ENCODE peak calls at places on chromosomes 4 and X, in ten cellular contexts. F, N, K, M, D, G, I, S, W and E are unnamed samples.

GRCh38 chr4:23720556-23720955 is 169.3 kb downstream of the PPARGC1A start:
- DNase-seq in F (no peak), N (no peak), K (no peak), M (no peak), D (no peak), G (no peak), I (no peak), S (no peak), W (no peak), E (no peak)

GRCh38 chr4:149371021-149371420 is 444.6 kb downstream of the IQCM start:
- DNase-seq in F (no peak), N (peak), K (no peak), M (no peak), D (peak), G (no peak), I (no peak), S (peak), W (no peak), E (no peak)

GRCh38 chr4:24560770-24561415 is 23.5 kb downstream of the DHX15 start:
- DNase-seq in F (no peak), N (peak), K (no peak), M (no peak), D (no peak), G (no peak), I (no peak), S (peak), W (no peak), E (no peak)

GRCh38 chr4:140533951-140534480 is 10.0 kb downstream of the ELMOD2 start:
- DNase-seq in F (no peak), N (no peak), K (no peak), M (no peak), D (no peak), G (no peak), I (no peak), S (peak), W (no peak), E (no peak)

GRCh38 chr4:6044276-6044675 is 26.0 kb upstream of the C4orf50 start:
- DNase-seq in F (no peak), N (no peak), K (no peak), M (no peak), D (no peak), G (no peak), I (no peak), S (no peak), W (no peak), E (no peak)

GRCh38 chr4:168722391-168722790 is 225.5 kb downstream of the PALLD start:
- DNase-seq in F (no peak), N (peak), K (no peak), M (no peak), D (no peak), G (no peak), I (no peak), S (no peak), W (no peak), E (no peak)

GRCh38 chr4:165874799-165875371 is 1.8 kb downstream of the TLL1 start:
- DNase-seq in F (peak), N (peak), K (peak), M (no peak), D (no peak), G (no peak), I (peak), S (no peak), W (no peak), E (no peak)

GRCh38 chr4:100588076-100588475 is 70.3 kb upstream of the EMCN start:
- DNase-seq in F (no peak), N (no peak), K (no peak), M (no peak), D (no peak), G (no peak), I (no peak), S (no peak), W (no peak), E (no peak)

GRCh38 chr4:145843148-145843547 is 95.5 kb downstream of the ZNF827 start:
- DNase-seq in F (no peak), N (peak), K (no peak), M (no peak), D (no peak), G (no peak), I (no peak), S (peak), W (no peak), E (no peak)

GRCh38 chrX:129925305-129926092 is 19.5 kb downstream of the UTP14A start:
- DNase-seq in F (peak), N (peak), K (peak), M (peak), D (peak), G (peak), I (peak), S (peak), W (peak), E (peak)

GRCh38 chr4:70583952-70584834 is 7.9 kb upstream of the AMBN start:
- DNase-seq in F (no peak), N (no peak), K (no peak), M (no peak), D (no peak), G (no peak), I (no peak), S (no peak), W (no peak), E (no peak)

GRCh38 chrX:67328496-67328895 is 215.3 kb upstream of the AR start:
- DNase-seq in F (no peak), N (no peak), K (no peak), M (no peak), D (no peak), G (no peak), I (no peak), S (no peak), W (no peak), E (no peak)

GRCh38 chr4:156799121-156799589 is 172.4 kb downstream of the PDGFC start:
- DNase-seq in F (no peak), N (no peak), K (no peak), M (no peak), D (no peak), G (no peak), I (no peak), S (peak), W (no peak), E (no peak)

GRCh38 chrX:78106651-78106986 is 2.6 kb downstream of the PGK1 start:
- DNase-seq in F (no peak), N (no peak), K (no peak), M (no peak), D (no peak), G (no peak), I (no peak), S (no peak), W (no peak), E (no peak)

GRCh38 chrX:115013705-115014104 is 3.7 kb downstream of the IL13RA2 start:
- DNase-seq in F (no peak), N (no peak), K (no peak), M (no peak), D (no peak), G (no peak), I (no peak), S (peak), W (no peak), E (no peak)

GRCh38 chr4:168200685-168201084 is 108.3 kb downstream of the ANXA10 start:
- DNase-seq in F (no peak), N (no peak), K (no peak), M (no peak), D (no peak), G (no peak), I (no peak), S (no peak), W (no peak), E (no peak)

GRCh38 chr4:25213327-25213979 is 20.4 kb upstream of the PI4K2B start:
- DNase-seq in F (no peak), N (no peak), K (no peak), M (no peak), D (no peak), G (no peak), I (no peak), S (no peak), W (no peak), E (no peak)

GRCh38 chr4:1413687-1414479 is 7.6 kb upstream of the NKX1-1 start:
- DNase-seq in F (peak), N (no peak), K (peak), M (no peak), D (no peak), G (no peak), I (no peak), S (no peak), W (peak), E (no peak)

GRCh38 chr4:87985097-87985886 is 9.8 kb downstream of the SPP1 start:
- DNase-seq in F (peak), N (peak), K (peak), M (no peak), D (peak), G (peak), I (peak), S (peak), W (peak), E (no peak)

GRCh38 chr4:37644962-37645361 is 41.2 kb downstream of the RELL1 start:
- DNase-seq in F (no peak), N (no peak), K (no peak), M (no peak), D (no peak), G (no peak), I (no peak), S (peak), W (peak), E (no peak)

GRCh38 chrX:115408736-115409390 is 119.3 kb downstream of the LUZP4 start:
- DNase-seq in F (no peak), N (no peak), K (no peak), M (no peak), D (no peak), G (no peak), I (no peak), S (peak), W (no peak), E (no peak)

GRCh38 chr4:145527773-145528172 is 46.1 kb downstream of the SMAD1 start:
- DNase-seq in F (no peak), N (no peak), K (no peak), M (no peak), D (no peak), G (no peak), I (no peak), S (no peak), W (no peak), E (no peak)

GRCh38 chrX:13487731-13488505 is 81.5 kb upstream of the EGFL6 start:
- DNase-seq in F (no peak), N (peak), K (no peak), M (peak), D (peak), G (peak), I (no peak), S (peak), W (peak), E (peak)

GRCh38 chrX:23844502-23845138 is 61.6 kb downstream of the SAT1 start:
- DNase-seq in F (no peak), N (no peak), K (no peak), M (no peak), D (no peak), G (no peak), I (no peak), S (peak), W (no peak), E (no peak)

GRCh38 chr4:87461281-87461700 is 38.9 kb downstream of the NUDT9 start:
- DNase-seq in F (no peak), N (no peak), K (no peak), M (no peak), D (peak), G (no peak), I (no peak), S (peak), W (no peak), E (no peak)

GRCh38 chr4:113695328-113696169 is 66.0 kb downstream of the CAMK2D start:
- DNase-seq in F (no peak), N (no peak), K (no peak), M (no peak), D (no peak), G (no peak), I (no peak), S (peak), W (no peak), E (no peak)

GRCh38 chr4:183872531-183872930 is 32.6 kb upstream of the STOX2 start:
- DNase-seq in F (no peak), N (no peak), K (no peak), M (no peak), D (no peak), G (no peak), I (no peak), S (peak), W (no peak), E (no peak)

GRCh38 chrX:68822641-68823410 is 6.0 kb upstream of the EFNB1 start:
- DNase-seq in F (no peak), N (peak), K (no peak), M (no peak), D (peak), G (no peak), I (peak), S (peak), W (no peak), E (peak)

GRCh38 chr4:174365018-174365587 is 81.4 kb downstream of the CEP44 start:
- DNase-seq in F (no peak), N (peak), K (no peak), M (peak), D (peak), G (no peak), I (no peak), S (peak), W (no peak), E (no peak)

GRCh38 chr4:134911941-134912340 is 710.4 kb upstream of the PABPC4L start:
- DNase-seq in F (no peak), N (no peak), K (no peak), M (no peak), D (no peak), G (no peak), I (no peak), S (no peak), W (no peak), E (no peak)

GRCh38 chr4:39976141-39976944 is 1.4 kb downstream of the PDS5A start:
- DNase-seq in F (peak), N (peak), K (peak), M (peak), D (peak), G (peak), I (peak), S (peak), W (peak), E (peak)

GRCh38 chrX:106862972-106863688 is 40.0 kb downstream of the RIPPLY1 start:
- DNase-seq in F (no peak), N (peak), K (no peak), M (no peak), D (peak), G (no peak), I (no peak), S (no peak), W (no peak), E (no peak)

GRCh38 chr4:24584175-24584850 is at the start of gene DHX15:
- DNase-seq in F (peak), N (peak), K (peak), M (peak), D (peak), G (peak), I (peak), S (peak), W (peak), E (peak)

GRCh38 chrX:154918060-154918483 is 31.9 kb downstream of the F8A1 start:
- DNase-seq in F (no peak), N (peak), K (no peak), M (peak), D (peak), G (peak), I (peak), S (peak), W (peak), E (peak)

GRCh38 chr4:39825090-39825489 is 127.2 kb downstream of the UBE2K start:
- DNase-seq in F (no peak), N (no peak), K (no peak), M (no peak), D (no peak), G (no peak), I (no peak), S (no peak), W (no peak), E (no peak)

DNA sequence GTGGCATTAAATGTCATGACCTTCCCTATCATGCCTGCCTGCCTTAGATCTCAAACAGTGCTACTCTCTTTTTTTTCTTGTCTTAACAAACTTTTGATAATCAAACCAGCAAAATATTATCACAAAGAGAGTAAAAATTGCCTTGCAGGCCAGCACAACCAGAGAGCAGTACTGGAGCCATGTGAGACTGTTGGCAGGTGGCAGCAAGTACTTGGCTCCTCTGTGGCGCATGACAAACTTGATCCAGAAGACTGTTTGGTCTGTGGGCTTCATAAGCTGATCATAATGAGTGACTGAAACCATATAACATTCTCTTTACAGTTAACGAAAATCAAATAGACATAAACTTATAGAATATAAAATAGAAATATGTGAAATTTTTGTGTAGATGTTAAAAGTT is 33.3 kb upstream of the UGT2A3 start:
- DNase-seq in F (no peak), N (no peak), K (no peak), M (no peak), D (no peak), G (no peak), I (no peak), S (no peak), W (no peak), E (no peak)
- H3K4me3 ChIP-seq in F (no peak), N (no peak), K (no peak), M (no peak), D (no peak), G (no peak), I (no peak), S (no peak), W (no peak), E (no peak)

GRCh38 chr4:147733614-147734344 is 1.9 kb downstream of the ARHGAP10 start:
- DNase-seq in F (no peak), N (no peak), K (no peak), M (no peak), D (no peak), G (no peak), I (peak), S (peak), W (peak), E (peak)

GRCh38 chr4:147737623-147738022 is 5.7 kb downstream of the ARHGAP10 start:
- DNase-seq in F (no peak), N (peak), K (no peak), M (no peak), D (no peak), G (no peak), I (no peak), S (no peak), W (no peak), E (no peak)

GRCh38 chr4:147734496-147734895 is 2.6 kb downstream of the ARHGAP10 start:
- DNase-seq in F (no peak), N (no peak), K (no peak), M (no peak), D (no peak), G (no peak), I (no peak), S (no peak), W (no peak), E (no peak)

GRCh38 chr4:147736458-147736857 is 4.6 kb downstream of the ARHGAP10 start:
- DNase-seq in F (no peak), N (peak), K (no peak), M (no peak), D (no peak), G (no peak), I (no peak), S (peak), W (no peak), E (no peak)

GRCh38 chr4:147735413-147736301 is 3.8 kb downstream of the ARHGAP10 start:
- DNase-seq in F (no peak), N (no peak), K (no peak), M (no peak), D (no peak), G (no peak), I (no peak), S (no peak), W (no peak), E (no peak)
- H3K27ac ChIP-seq in F (no peak), N (no peak), K (no peak), M (no peak), D (no peak), G (no peak), I (peak), S (peak), W (peak), E (no peak)

GRCh38 chr4:133148690-133149363 is at the start of gene PCDH10:
- DNase-seq in F (peak), N (peak), K (peak), M (no peak), D (no peak), G (no peak), I (peak), S (peak), W (peak), E (peak)

GRCh38 chr4:133147922-133148689 is 988 bp upstream of the PCDH10 start:
- DNase-seq in F (peak), N (peak), K (no peak), M (no peak), D (no peak), G (no peak), I (peak), S (peak), W (peak), E (no peak)

GRCh38 chr4:133149932-133150642 is 993 bp downstream of the PCDH10 start:
- DNase-seq in F (no peak), N (peak), K (no peak), M (no peak), D (no peak), G (no peak), I (no peak), S (peak), W (no peak), E (no peak)

GRCh38 chr4:133150643-133151300 is 1.7 kb downstream of the PCDH10 start:
- DNase-seq in F (no peak), N (peak), K (no peak), M (no peak), D (no peak), G (no peak), I (peak), S (peak), W (peak), E (peak)

DNA sequence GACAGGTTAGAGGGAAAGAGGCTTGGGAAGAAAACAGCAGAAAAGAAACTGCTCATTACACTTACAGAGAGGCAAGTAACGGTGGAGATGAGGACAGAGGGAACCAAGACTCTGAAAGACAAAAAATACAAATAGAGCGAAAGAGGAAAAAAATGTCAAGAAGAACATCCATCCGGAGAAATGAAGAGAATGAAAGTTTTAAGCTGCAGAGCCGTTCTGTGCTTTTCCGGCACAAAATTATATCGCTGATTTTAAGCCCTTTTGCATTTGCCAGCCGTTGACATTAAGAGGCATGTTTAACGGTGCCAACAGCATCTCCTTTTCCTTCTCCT is 236 bp downstream of the PCDH10 start:
- DNase-seq in F (no peak), N (no peak), K (no peak), M (no peak), D (no peak), G (no peak), I (no peak), S (no peak), W (no peak), E (no peak)
- H3K4me3 ChIP-seq in F (peak), N (peak), K (peak), M (no peak), D (no peak), G (no peak), I (peak), S (peak), W (peak), E (peak)

GRCh38 chr4:163892417-163892816 is 397.9 kb downstream of the TMA16 start:
- DNase-seq in F (no peak), N (no peak), K (no peak), M (no peak), D (no peak), G (no peak), I (no peak), S (no peak), W (no peak), E (no peak)
- H3K27ac ChIP-seq in F (no peak), N (no peak), K (no peak), M (no peak), D (no peak), G (no peak), I (no peak), S (no peak), W (no peak), E (no peak)